ENCODE peak calls at places on chromosome 6, in nine cellular contexts. One of them, this sample, is unnamed.

GRCh38 chr6:147285087-147285855 is 81.1 kb downstream of the STXBP5 start:
- DNase-seq in HEK293T: peak
- DNase-seq in glutamatergic neuron: no peak
- DNase-seq in NCI-H774: peak
- DNase-seq in activated CD4-positive, alpha-beta T cell treated with anti-CD3 and anti-CD28 coated beads for 24 hours: no peak
- DNase-seq in activated gamma-delta T cell treated with anti-CD3 and anti-CD28 coated beads, Interleukin-2, amount 50 U/mL, for 16 hours: no peak
- DNase-seq in stimulated activated CD8-positive, alpha-beta memory T cell treated with anti-CD3 and anti-CD28 coated beads, Interleukin-12 subunit alpha, Interleukin-12 subunit beta, amount 100 ng/mL, for 1 hour: no peak
- DNase-seq in A549: peak
- DNase-seq in neural crest cell: no peak
- DNase-seq in this sample: peak

GRCh38 chr6:41591859-41592502 is 45.8 kb downstream of the FOXP4 start:
- DNase-seq in NCI-H774: peak
- DNase-seq in glutamatergic neuron: peak
- DNase-seq in neural crest cell: peak
- DNase-seq in activated gamma-delta T cell treated with anti-CD3 and anti-CD28 coated beads, Interleukin-2, amount 50 U/mL, for 16 hours: peak
- DNase-seq in A549: peak
- DNase-seq in HEK293T: peak
- DNase-seq in stimulated activated CD8-positive, alpha-beta memory T cell treated with anti-CD3 and anti-CD28 coated beads, Interleukin-12 subunit alpha, Interleukin-12 subunit beta, amount 100 ng/mL, for 1 hour: peak
- DNase-seq in activated CD4-positive, alpha-beta T cell treated with anti-CD3 and anti-CD28 coated beads for 24 hours: peak
- DNase-seq in this sample: peak

GRCh38 chr6:100088009-100088408 is 94.0 kb upstream of the MCHR2 start:
- DNase-seq in activated CD4-positive, alpha-beta T cell treated with anti-CD3 and anti-CD28 coated beads for 24 hours: no peak
- DNase-seq in activated gamma-delta T cell treated with anti-CD3 and anti-CD28 coated beads, Interleukin-2, amount 50 U/mL, for 16 hours: no peak
- DNase-seq in stimulated activated CD8-positive, alpha-beta memory T cell treated with anti-CD3 and anti-CD28 coated beads, Interleukin-12 subunit alpha, Interleukin-12 subunit beta, amount 100 ng/mL, for 1 hour: no peak
- DNase-seq in NCI-H774: no peak
- DNase-seq in glutamatergic neuron: no peak
- DNase-seq in HEK293T: no peak
- DNase-seq in A549: no peak
- DNase-seq in neural crest cell: no peak
- DNase-seq in this sample: peak

GRCh38 chr6:33197431-33198048 is 2.9 kb downstream of the RXRB start:
- DNase-seq in stimulated activated CD8-positive, alpha-beta memory T cell treated with anti-CD3 and anti-CD28 coated beads, Interleukin-12 subunit alpha, Interleukin-12 subunit beta, amount 100 ng/mL, for 1 hour: no peak
- DNase-seq in A549: peak
- DNase-seq in activated gamma-delta T cell treated with anti-CD3 and anti-CD28 coated beads, Interleukin-2, amount 50 U/mL, for 16 hours: no peak
- DNase-seq in glutamatergic neuron: no peak
- DNase-seq in NCI-H774: peak
- DNase-seq in HEK293T: peak
- DNase-seq in neural crest cell: peak
- DNase-seq in activated CD4-positive, alpha-beta T cell treated with anti-CD3 and anti-CD28 coated beads for 24 hours: no peak
- DNase-seq in this sample: peak

GRCh38 chr6:169513478-169514193 is 188.2 kb downstream of the WDR27 start:
- DNase-seq in neural crest cell: no peak
- DNase-seq in HEK293T: no peak
- DNase-seq in activated CD4-positive, alpha-beta T cell treated with anti-CD3 and anti-CD28 coated beads for 24 hours: no peak
- DNase-seq in stimulated activated CD8-positive, alpha-beta memory T cell treated with anti-CD3 and anti-CD28 coated beads, Interleukin-12 subunit alpha, Interleukin-12 subunit beta, amount 100 ng/mL, for 1 hour: no peak
- DNase-seq in glutamatergic neuron: no peak
- DNase-seq in activated gamma-delta T cell treated with anti-CD3 and anti-CD28 coated beads, Interleukin-2, amount 50 U/mL, for 16 hours: no peak
- DNase-seq in A549: no peak
- DNase-seq in NCI-H774: no peak
- DNase-seq in this sample: no peak

GRCh38 chr6:37809144-37809543 is 10.4 kb upstream of the ZFAND3 start:
- DNase-seq in glutamatergic neuron: no peak
- DNase-seq in NCI-H774: no peak
- DNase-seq in A549: no peak
- DNase-seq in neural crest cell: no peak
- DNase-seq in HEK293T: no peak
- DNase-seq in activated gamma-delta T cell treated with anti-CD3 and anti-CD28 coated beads, Interleukin-2, amount 50 U/mL, for 16 hours: no peak
- DNase-seq in activated CD4-positive, alpha-beta T cell treated with anti-CD3 and anti-CD28 coated beads for 24 hours: no peak
- DNase-seq in stimulated activated CD8-positive, alpha-beta memory T cell treated with anti-CD3 and anti-CD28 coated beads, Interleukin-12 subunit alpha, Interleukin-12 subunit beta, amount 100 ng/mL, for 1 hour: no peak
- DNase-seq in this sample: no peak

GRCh38 chr6:85462673-85463072 is 12.8 kb downstream of the NT5E start:
- DNase-seq in glutamatergic neuron: no peak
- DNase-seq in NCI-H774: no peak
- DNase-seq in A549: no peak
- DNase-seq in HEK293T: no peak
- DNase-seq in activated CD4-positive, alpha-beta T cell treated with anti-CD3 and anti-CD28 coated beads for 24 hours: no peak
- DNase-seq in activated gamma-delta T cell treated with anti-CD3 and anti-CD28 coated beads, Interleukin-2, amount 50 U/mL, for 16 hours: no peak
- DNase-seq in stimulated activated CD8-positive, alpha-beta memory T cell treated with anti-CD3 and anti-CD28 coated beads, Interleukin-12 subunit alpha, Interleukin-12 subunit beta, amount 100 ng/mL, for 1 hour: no peak
- DNase-seq in neural crest cell: no peak
- DNase-seq in this sample: no peak

GRCh38 chr6:170371588-170371987 is 65.0 kb downstream of the FAM120B start:
- DNase-seq in neural crest cell: no peak
- DNase-seq in HEK293T: no peak
- DNase-seq in glutamatergic neuron: peak
- DNase-seq in activated gamma-delta T cell treated with anti-CD3 and anti-CD28 coated beads, Interleukin-2, amount 50 U/mL, for 16 hours: no peak
- DNase-seq in NCI-H774: no peak
- DNase-seq in activated CD4-positive, alpha-beta T cell treated with anti-CD3 and anti-CD28 coated beads for 24 hours: no peak
- DNase-seq in stimulated activated CD8-positive, alpha-beta memory T cell treated with anti-CD3 and anti-CD28 coated beads, Interleukin-12 subunit alpha, Interleukin-12 subunit beta, amount 100 ng/mL, for 1 hour: no peak
- DNase-seq in A549: no peak
- DNase-seq in this sample: no peak

GRCh38 chr6:88662163-88662580 is 301.2 kb downstream of the RNGTT start:
- DNase-seq in neural crest cell: no peak
- DNase-seq in activated gamma-delta T cell treated with anti-CD3 and anti-CD28 coated beads, Interleukin-2, amount 50 U/mL, for 16 hours: no peak
- DNase-seq in glutamatergic neuron: no peak
- DNase-seq in stimulated activated CD8-positive, alpha-beta memory T cell treated with anti-CD3 and anti-CD28 coated beads, Interleukin-12 subunit alpha, Interleukin-12 subunit beta, amount 100 ng/mL, for 1 hour: no peak
- DNase-seq in activated CD4-positive, alpha-beta T cell treated with anti-CD3 and anti-CD28 coated beads for 24 hours: no peak
- DNase-seq in NCI-H774: no peak
- DNase-seq in HEK293T: no peak
- DNase-seq in A549: no peak
- DNase-seq in this sample: no peak

GRCh38 chr6:1708820-1709612 is 99.3 kb downstream of the FOXC1 start:
- DNase-seq in HEK293T: no peak
- DNase-seq in activated CD4-positive, alpha-beta T cell treated with anti-CD3 and anti-CD28 coated beads for 24 hours: no peak
- DNase-seq in glutamatergic neuron: no peak
- DNase-seq in activated gamma-delta T cell treated with anti-CD3 and anti-CD28 coated beads, Interleukin-2, amount 50 U/mL, for 16 hours: no peak
- DNase-seq in NCI-H774: no peak
- DNase-seq in stimulated activated CD8-positive, alpha-beta memory T cell treated with anti-CD3 and anti-CD28 coated beads, Interleukin-12 subunit alpha, Interleukin-12 subunit beta, amount 100 ng/mL, for 1 hour: no peak
- DNase-seq in neural crest cell: peak
- DNase-seq in A549: no peak
- DNase-seq in this sample: no peak

This sample was measured in NCI-H460.